ENCODE peak calls at places on chromosomes 5 and 9, in nine cellular contexts. G, J, W, K, N, I, C, M and A are unnamed samples.
A peak's percentile ranks its signal among the peaks of the same experiment; 100 is the strongest.

GRCh38 chr5:10756539-10756938 is 4.5 kb downstream of the DAP start:
- DNase-seq in G (no peak), K (no peak), I (no peak), N (no peak), J (peak; percentile 34), C (no peak), W (no peak), M (no peak), A (no peak)

GRCh38 chr5:97102010-97102470 is 40.4 kb downstream of the LIX1 start:
- DNase-seq in C (no peak), N (no peak), W (no peak), G (no peak), K (no peak), J (no peak), M (no peak), I (no peak), A (no peak)

GRCh38 chr9:95463145-95464060 is 53.4 kb downstream of the PTCH1 start:
- DNase-seq in N (no peak), J (no peak), I (no peak), K (no peak), C (no peak), W (no peak), M (no peak), G (no peak), A (no peak)

GRCh38 chr5:45017568-45017967 is 208.8 kb downstream of the MRPS30 start:
- DNase-seq in N (no peak), K (no peak), C (no peak), G (no peak), W (no peak), J (peak; percentile 54), M (no peak), I (no peak), A (no peak)

GRCh38 chr9:84856181-84856632 is 186.7 kb downstream of the NTRK2 start:
- DNase-seq in W (no peak), J (no peak), M (no peak), G (no peak), K (no peak), C (peak; percentile 43), N (no peak), I (no peak), A (peak; percentile 40)

GRCh38 chr9:69200071-69200470 is 26.0 kb downstream of the TJP2 start:
- DNase-seq in W (no peak), K (no peak), I (no peak), C (no peak), G (no peak), N (peak; percentile 72), J (peak; percentile 21), M (no peak), A (no peak)

GRCh38 chr9:71761938-71762353 is 6.4 kb downstream of the CEMIP2 start:
- DNase-seq in N (no peak), J (peak; percentile 10), G (no peak), W (no peak), I (no peak), C (no peak), K (no peak), M (no peak), A (no peak)

GRCh38 chr5:78221964-78222451 is 72.5 kb downstream of the AP3B1 start:
- DNase-seq in I (no peak), K (no peak), W (no peak), M (no peak), G (no peak), C (no peak), N (no peak), J (peak; percentile 2), A (no peak)

GRCh38 chr5:94595281-94595680 is 23.1 kb downstream of the KIAA0825 start:
- DNase-seq in M (no peak), N (no peak), J (no peak), G (no peak), W (no peak), C (no peak), K (no peak), I (no peak), A (no peak)

GRCh38 chr5:128213340-128213739 is 129.8 kb downstream of the SLC12A2 start:
- DNase-seq in I (no peak), M (no peak), W (no peak), G (no peak), C (peak; percentile 51), J (peak; percentile 84), K (no peak), N (no peak), A (no peak)

DNA sequence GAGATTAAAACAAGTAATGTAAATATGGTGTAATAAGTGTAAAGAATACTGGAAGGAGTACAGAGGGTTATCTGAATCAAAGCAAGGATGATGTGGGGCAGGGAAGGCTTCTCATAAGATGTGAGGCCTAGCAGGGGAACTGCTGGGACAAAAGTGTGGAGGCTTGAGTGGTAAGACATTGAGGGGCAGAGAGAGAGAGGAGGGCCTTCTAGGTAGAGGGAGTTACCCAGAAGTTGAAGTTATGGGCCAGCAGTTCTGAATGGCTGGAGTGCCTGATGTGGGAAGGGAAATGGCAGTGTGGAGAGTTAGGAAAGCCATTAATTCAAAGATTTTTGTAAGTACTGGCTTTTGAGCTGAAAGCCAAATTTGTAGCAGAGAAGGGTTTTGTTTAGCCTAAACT is 36.8 kb downstream of the CPEB4 start:
- DNase-seq in W (no peak), N (no peak), K (no peak), M (no peak), C (no peak), I (no peak), J (no peak), G (no peak), A (no peak)
- H3K36me3 ChIP-seq in W (no peaks in the 10 kb centered on the region), N (no peaks in the 10 kb centered on the region), K (no peaks in the 10 kb centered on the region), M (no peaks in the 10 kb centered on the region), C (no peaks in the 10 kb centered on the region), I (peaks cover 11% of the 10 kb centered on the region), J (peaks cover 3% of the 10 kb centered on the region), G (peaks cover 10% of the 10 kb centered on the region), A (peaks cover 11% of the 10 kb centered on the region)

GRCh38 chr5:50849554-50849953 is 183.1 kb downstream of the PARP8 start:
- DNase-seq in G (no peak), N (no peak), K (no peak), M (no peak), J (no peak), W (no peak), C (no peak), I (no peak), A (no peak)
- H3K4me3 ChIP-seq in G (no peak overlapping the region), N (no peak overlapping the region), K (no peak overlapping the region), M (no peak overlapping the region), J (no peak overlapping the region), W (no peak overlapping the region), C (no peak overlapping the region), I (no peak overlapping the region), A (no peak overlapping the region)

GRCh38 chr5:21419383-21419782 is 1431.4 kb upstream of the CDH18 start:
- DNase-seq in M (no peak), I (no peak), C (no peak), W (no peak), K (no peak), J (peak; percentile 40), G (no peak), N (no peak), A (no peak)
- TF ChIP-seq CTCF in M (no peak), I (no peak), C (no peak), W (no peak), K (no peak), J (peak; percentile 56), G (no peak), N (no peak), A (no peak)

GRCh38 chr9:21104787-21105186 is 27.0 kb upstream of the IFNB1 start:
- DNase-seq in G (no peak), N (no peak), C (no peak), I (no peak), K (no peak), W (no peak), J (no peak), M (no peak), A (no peak)
- H3K36me3 ChIP-seq in G (no peaks in the 10 kb centered on the region), N (no peaks in the 10 kb centered on the region), C (no peaks in the 10 kb centered on the region), I (no peaks in the 10 kb centered on the region), K (no peaks in the 10 kb centered on the region), W (no peaks in the 10 kb centered on the region), J (no peaks in the 10 kb centered on the region), M (no peaks in the 10 kb centered on the region), A (no peaks in the 10 kb centered on the region)

DNA sequence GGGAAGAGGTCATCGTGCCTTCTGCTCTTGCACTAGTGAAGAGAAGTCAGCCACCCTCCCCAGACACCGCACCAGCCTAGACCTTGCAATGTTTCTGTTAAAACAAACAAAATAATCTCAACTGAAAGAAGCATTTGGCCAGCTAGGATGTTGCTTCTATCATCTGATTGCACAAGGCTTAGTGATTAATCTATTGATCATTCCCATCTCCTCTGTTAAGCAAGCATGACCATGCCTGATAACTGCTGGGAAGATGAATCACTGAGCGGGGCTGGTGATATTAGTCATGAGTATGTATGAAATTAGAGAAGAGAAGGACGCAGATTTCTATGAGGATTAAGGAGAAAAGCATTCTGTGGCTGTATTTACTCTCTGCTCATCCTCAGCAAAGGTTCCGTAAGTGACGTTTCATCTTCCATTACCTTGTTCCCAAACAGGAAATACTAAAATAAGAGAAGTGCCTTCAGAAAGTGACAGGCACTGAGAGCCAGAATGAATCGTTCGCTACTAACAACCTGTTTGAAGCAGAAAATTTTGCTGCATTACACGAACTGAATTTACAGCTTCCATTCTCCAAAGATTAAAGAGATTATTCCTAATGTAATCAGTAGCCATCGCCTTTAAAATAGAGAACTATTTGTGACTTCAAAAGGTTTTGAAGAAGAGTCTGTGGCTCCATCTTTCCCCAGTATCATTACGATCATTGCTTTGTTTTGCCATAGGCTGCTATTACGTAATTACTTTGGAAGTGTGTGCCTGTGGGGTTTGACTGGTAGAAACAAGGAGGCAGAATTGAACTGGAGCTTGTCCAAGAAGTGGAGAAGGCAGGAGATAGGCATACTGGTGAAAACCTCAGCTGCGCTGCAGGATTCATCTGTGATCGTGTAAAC is 219.1 kb downstream of the MED10 start:
- DNase-seq in W (no peak), G (no peak), M (no peak), K (no peak), J (peak; percentile 100), N (peak; percentile 90), C (no peak), I (no peak), A (no peak)
- H3K4me3 ChIP-seq in W (no peak overlapping the region), G (no peak overlapping the region), M (no peak overlapping the region), K (no peak overlapping the region), J (peak overlapping the region; percentile 49), N (no peak overlapping the region), C (no peak overlapping the region), I (no peak overlapping the region), A (no peak overlapping the region)

GRCh38 chr5:111407562-111407961 is 104.8 kb downstream of the STARD4 start:
- DNase-seq in K (no peak), G (no peak), I (no peak), M (no peak), W (no peak), C (no peak), N (no peak), J (no peak), A (no peak)

GRCh38 chr5:111399113-111399512 is 113.2 kb downstream of the STARD4 start:
- DNase-seq in K (no peak), I (no peak), M (no peak), C (no peak), J (no peak), G (no peak), W (no peak), N (no peak), A (no peak)

GRCh38 chr5:111398013-111398412 is 114.3 kb downstream of the STARD4 start:
- DNase-seq in G (no peak), N (no peak), I (no peak), J (no peak), M (no peak), W (no peak), C (no peak), K (no peak), A (no peak)

GRCh38 chr5:111404270-111404769 is 108.0 kb downstream of the STARD4 start:
- DNase-seq in J (no peak), N (no peak), K (no peak), M (no peak), C (no peak), I (no peak), G (no peak), W (no peak), A (no peak)

GRCh38 chr5:111401906-111402305 is 110.4 kb downstream of the STARD4 start:
- DNase-seq in M (no peak), N (no peak), G (no peak), W (no peak), J (peak; percentile 23), K (no peak), I (no peak), C (no peak), A (no peak)
- TF ChIP-seq CTCF in M (no peak), N (no peak), G (no peak), W (no peak), J (peak; percentile 47), K (no peak), I (no peak), C (no peak), A (no peak)